ENCODE peak calls at places on chromosomes 5 and 9, in eight cellular contexts. T is right lobe of liver, I is pancreas, N is lower lobe of right lung, L is psoas muscle, R is IMR-90, B is MM.1S, G is HCT116. Z is an unnamed sample.

GRCh38 chr9:30796806-30797205 is 1587.6 kb upstream of the ACO1 start:
- DNase-seq in T (no peak), I (no peak), N (no peak), L (no peak), R (no peak), B (no peak), G (no peak), Z (no peak)

GRCh38 chr5:137565450-137565849 is 66.3 kb upstream of the SPOCK1 start:
- DNase-seq in T (no peak), I (no peak), N (no peak), L (no peak), R (peak), B (no peak), G (no peak), Z (no peak)

GRCh38 chr9:91378695-91379127 is 17.0 kb upstream of the AUH start:
- DNase-seq in T (no peak), I (no peak), N (no peak), L (no peak), R (peak), B (no peak), G (no peak), Z (no peak)

GRCh38 chr5:135456238-135457099 is 4.3 kb upstream of the TIFAB start:
- DNase-seq in T (no peak), I (no peak), N (peak), L (no peak), R (peak), B (no peak), G (peak), Z (no peak)

GRCh38 chr9:20292002-20292401 is 330.3 kb downstream of the MLLT3 start:
- DNase-seq in T (no peak), I (no peak), N (no peak), L (no peak), R (peak), B (no peak), G (peak), Z (no peak)

GRCh38 chr5:81846301-81846700 is 95.4 kb upstream of the SSBP2 start:
- DNase-seq in T (no peak), I (no peak), N (no peak), L (no peak), R (no peak), B (no peak), G (no peak), Z (no peak)

GRCh38 chr5:142115937-142116614 is 7.5 kb downstream of the NDFIP1 start:
- DNase-seq in T (no peak), I (no peak), N (no peak), L (no peak), R (peak), B (no peak), G (no peak), Z (no peak)

GRCh38 chr5:168455201-168455600 is 31.1 kb upstream of the RARS1 start:
- DNase-seq in T (no peak), I (no peak), N (no peak), L (no peak), R (no peak), B (no peak), G (no peak), Z (no peak)

GRCh38 chr9:130321082-130321481 is 55.5 kb downstream of the HMCN2 start:
- DNase-seq in T (no peak), I (no peak), N (no peak), L (no peak), R (no peak), B (no peak), G (no peak), Z (no peak)

GRCh38 chr5:45454114-45454513 is 242.1 kb downstream of the HCN1 start:
- DNase-seq in T (no peak), I (peak), N (no peak), L (peak), R (peak), B (no peak), G (peak), Z (no peak)

GRCh38 chr9:26947736-26948135 is 694 bp upstream of the PLAA start:
- DNase-seq in T (no peak), I (no peak), N (no peak), L (no peak), R (no peak), B (no peak), G (no peak), Z (no peak)

GRCh38 chr5:84752780-84753179 is 368.1 kb upstream of the EDIL3 start:
- DNase-seq in T (no peak), I (no peak), N (no peak), L (no peak), R (no peak), B (no peak), G (no peak), Z (no peak)

GRCh38 chr5:57817924-57818323 is 335.3 kb upstream of the ACTBL2 start:
- DNase-seq in T (no peak), I (no peak), N (no peak), L (no peak), R (no peak), B (peak), G (no peak), Z (no peak)

GRCh38 chr5:43244823-43245565 is 53.0 kb downstream of the NIM1K start:
- DNase-seq in T (no peak), I (no peak), N (no peak), L (no peak), R (no peak), B (no peak), G (no peak), Z (no peak)

GRCh38 chr5:10324519-10325370 is 17.0 kb upstream of the CMBL start:
- DNase-seq in T (no peak), I (no peak), N (no peak), L (no peak), R (no peak), B (no peak), G (no peak), Z (no peak)

GRCh38 chr9:96619109-96619435 is 571 bp downstream of the CDC14B start:
- DNase-seq in T (peak), I (no peak), N (no peak), L (no peak), R (no peak), B (no peak), G (no peak), Z (no peak)

GRCh38 chr9:77793909-77794308 is 145.8 kb upstream of the GNA14 start:
- DNase-seq in T (no peak), I (no peak), N (no peak), L (no peak), R (peak), B (no peak), G (peak), Z (no peak)

GRCh38 chr5:151663617-151664322 is 22.9 kb downstream of the SPARC start:
- DNase-seq in T (no peak), I (no peak), N (no peak), L (peak), R (no peak), B (no peak), G (no peak), Z (no peak)

GRCh38 chr9:109914280-109915027 is 134.5 kb downstream of the PALM2AKAP2 start:
- DNase-seq in T (no peak), I (no peak), N (no peak), L (no peak), R (peak), B (peak), G (no peak), Z (no peak)
- H3K27ac ChIP-seq in T (no peak), I (no peak), N (no peak), L (no peak), R (peak), B (peak), G (no peak), Z (no peak)

GRCh38 chr5:28770307-28770706 is 1731.9 kb upstream of the CDH9 start:
- DNase-seq in T (no peak), I (no peak), N (no peak), L (no peak), R (no peak), B (no peak), G (no peak), Z (no peak)

DNA sequence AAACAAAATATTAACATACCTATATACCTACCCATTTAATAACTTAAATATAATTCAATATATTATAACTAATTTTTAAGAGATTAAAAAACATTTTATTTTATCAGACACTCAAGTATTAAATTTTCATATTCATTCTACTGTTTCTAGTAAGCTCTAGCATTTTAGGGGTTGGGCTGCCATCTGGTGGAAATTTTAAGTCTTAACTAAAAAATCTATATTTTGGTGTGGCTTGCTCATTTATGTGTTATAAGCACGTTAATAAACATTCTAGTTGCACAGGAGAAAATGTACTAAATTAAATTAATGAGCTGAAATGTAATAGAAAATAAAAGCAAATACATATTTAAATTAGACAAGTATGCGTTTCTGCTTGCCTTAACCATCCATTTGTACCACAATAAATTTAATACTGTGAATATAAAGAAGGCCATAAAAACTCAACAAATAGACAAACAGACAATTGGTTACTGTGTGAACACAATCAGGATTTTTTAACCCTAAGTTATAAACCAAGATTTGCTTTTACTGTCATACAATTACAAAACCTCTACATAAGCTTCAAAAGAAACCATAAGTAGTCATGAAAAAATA is 1728.3 kb upstream of the CDH9 start:
- DNase-seq in T (no peak), I (no peak), N (no peak), L (no peak), R (peak), B (peak), G (peak), Z (no peak)
- TF ChIP-seq CTCF in T (peak), I (no peak), N (peak), L (no peak), R (peak), B (peak), G (no peak), Z (no peak)

GRCh38 chr5:55989860-55990259 is 4.9 kb downstream of the IL6ST start:
- DNase-seq in T (no peak), I (no peak), N (no peak), L (no peak), R (no peak), B (peak), G (no peak), Z (no peak)

GRCh38 chr5:55993013-55993412 is 1.8 kb downstream of the IL6ST start:
- DNase-seq in T (no peak), I (no peak), N (no peak), L (no peak), R (peak), B (peak), G (no peak), Z (no peak)

GRCh38 chr5:55993628-55994501 is 898 bp downstream of the IL6ST start:
- DNase-seq in T (no peak), I (no peak), N (no peak), L (no peak), R (no peak), B (peak), G (no peak), Z (no peak)

GRCh38 chr5:55994502-55994997 is at the start of gene IL6ST:
- DNase-seq in T (no peak), I (peak), N (no peak), L (no peak), R (peak), B (no peak), G (no peak), Z (no peak)

GRCh38 chr5:55991768-55992486 is 2.8 kb downstream of the IL6ST start:
- DNase-seq in T (no peak), I (no peak), N (no peak), L (no peak), R (no peak), B (peak), G (no peak), Z (no peak)
- H3K27ac ChIP-seq in T (peak), I (peak), N (peak), L (peak), R (peak), B (peak), G (no peak), Z (no peak)

DNA sequence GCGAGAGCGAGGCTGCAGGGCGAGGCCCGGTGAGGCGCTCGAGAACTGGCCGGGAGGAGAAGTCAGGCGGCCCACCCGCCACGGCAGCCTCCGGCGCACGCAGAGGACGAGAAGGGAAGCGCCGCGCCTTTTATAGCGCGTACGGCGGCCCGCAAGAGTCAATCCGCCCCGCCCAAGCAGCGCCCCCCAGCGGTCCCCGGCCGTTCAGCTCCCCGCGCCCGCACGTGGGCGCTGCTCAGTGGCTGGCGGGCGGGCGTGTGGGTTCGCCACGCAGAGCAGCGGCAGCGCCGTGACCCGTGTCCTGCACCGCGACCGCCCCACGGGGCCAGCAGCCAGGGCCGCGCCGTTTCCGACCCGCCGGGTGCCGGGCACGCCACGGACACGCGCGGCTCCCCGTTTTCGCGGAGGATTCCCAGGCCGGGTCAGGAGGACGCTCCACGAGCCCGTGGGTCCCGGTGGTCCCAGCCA is 14.6 kb downstream of the LCN10 start:
- DNase-seq in T (peak), I (peak), N (peak), L (peak), R (peak), B (peak), G (peak), Z (peak)
- TF ChIP-seq CTCF in T (peak), I (peak), N (peak), L (peak), R (peak), B (peak), G (no peak), Z (peak)

GRCh38 chr9:117704597-117704996 is 394 bp downstream of the TLR4 start:
- DNase-seq in T (no peak), I (no peak), N (no peak), L (no peak), R (no peak), B (peak), G (no peak), Z (no peak)

GRCh38 chr9:117707561-117707960 is 3.4 kb downstream of the TLR4 start:
- DNase-seq in T (no peak), I (no peak), N (no peak), L (no peak), R (no peak), B (no peak), G (no peak), Z (no peak)

GRCh38 chr9:117705386-117705785 is 1.2 kb downstream of the TLR4 start:
- DNase-seq in T (no peak), I (no peak), N (no peak), L (no peak), R (no peak), B (no peak), G (no peak), Z (no peak)

GRCh38 chr9:117704024-117704575 is at the start of gene TLR4:
- DNase-seq in T (peak), I (peak), N (peak), L (peak), R (no peak), B (peak), G (no peak), Z (no peak)

GRCh38 chr9:117706421-117707150 is 2.4 kb downstream of the TLR4 start:
- DNase-seq in T (no peak), I (no peak), N (no peak), L (no peak), R (no peak), B (no peak), G (no peak), Z (no peak)
- H3K27ac ChIP-seq in T (peak), I (no peak), N (peak), L (no peak), R (no peak), B (no peak), G (no peak), Z (no peak)

DNA sequence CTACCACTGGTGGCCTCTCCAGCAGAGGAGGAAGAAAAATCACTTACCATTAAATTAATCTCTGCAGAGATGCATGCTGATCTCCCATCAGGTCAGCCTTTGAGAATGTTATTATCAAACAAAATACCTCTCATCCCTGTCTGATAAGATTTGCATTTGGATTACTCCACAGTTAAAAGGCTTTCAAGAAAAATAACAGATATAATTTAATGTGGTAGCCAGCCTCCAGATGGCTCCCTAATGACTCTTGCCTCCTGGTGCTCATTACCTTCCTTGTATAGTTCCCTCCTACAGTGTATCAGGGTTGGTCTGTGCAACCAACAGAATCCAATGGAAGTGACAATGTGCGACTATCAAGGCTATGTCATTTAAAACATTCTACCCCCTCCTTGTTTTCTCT is 63.6 kb upstream of the TNPO1 start:
- DNase-seq in T (no peak), I (no peak), N (no peak), L (no peak), R (no peak), B (no peak), G (no peak), Z (no peak)
- TF ChIP-seq CTCF in T (peak), I (no peak), N (no peak), L (no peak), R (no peak), B (no peak), G (no peak), Z (no peak)

DNA sequence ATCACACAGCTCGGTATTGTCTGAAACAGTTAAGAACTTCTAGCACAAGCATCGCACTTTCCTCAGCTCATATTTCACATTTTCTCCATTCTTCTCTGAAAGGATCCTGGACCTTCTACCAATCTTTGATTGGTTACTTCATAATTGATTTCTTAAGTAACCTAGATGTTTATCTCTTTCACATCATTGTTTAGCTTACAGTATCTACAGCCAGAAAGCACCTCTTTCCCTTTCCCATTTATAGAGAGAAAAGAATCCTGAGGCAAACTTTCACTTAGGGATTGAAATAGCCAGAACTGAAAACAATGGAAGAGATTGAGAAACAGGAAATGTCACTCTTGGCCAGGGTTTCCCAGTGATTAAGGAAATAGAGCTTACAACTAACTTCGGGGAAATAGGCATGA is 2.5 kb downstream of the IL33 start:
- DNase-seq in T (no peak), I (no peak), N (no peak), L (no peak), R (peak), B (no peak), G (no peak), Z (no peak)
- H3K27ac ChIP-seq in T (no peak), I (peak), N (peak), L (peak), R (no peak), B (no peak), G (no peak), Z (no peak)

DNA sequence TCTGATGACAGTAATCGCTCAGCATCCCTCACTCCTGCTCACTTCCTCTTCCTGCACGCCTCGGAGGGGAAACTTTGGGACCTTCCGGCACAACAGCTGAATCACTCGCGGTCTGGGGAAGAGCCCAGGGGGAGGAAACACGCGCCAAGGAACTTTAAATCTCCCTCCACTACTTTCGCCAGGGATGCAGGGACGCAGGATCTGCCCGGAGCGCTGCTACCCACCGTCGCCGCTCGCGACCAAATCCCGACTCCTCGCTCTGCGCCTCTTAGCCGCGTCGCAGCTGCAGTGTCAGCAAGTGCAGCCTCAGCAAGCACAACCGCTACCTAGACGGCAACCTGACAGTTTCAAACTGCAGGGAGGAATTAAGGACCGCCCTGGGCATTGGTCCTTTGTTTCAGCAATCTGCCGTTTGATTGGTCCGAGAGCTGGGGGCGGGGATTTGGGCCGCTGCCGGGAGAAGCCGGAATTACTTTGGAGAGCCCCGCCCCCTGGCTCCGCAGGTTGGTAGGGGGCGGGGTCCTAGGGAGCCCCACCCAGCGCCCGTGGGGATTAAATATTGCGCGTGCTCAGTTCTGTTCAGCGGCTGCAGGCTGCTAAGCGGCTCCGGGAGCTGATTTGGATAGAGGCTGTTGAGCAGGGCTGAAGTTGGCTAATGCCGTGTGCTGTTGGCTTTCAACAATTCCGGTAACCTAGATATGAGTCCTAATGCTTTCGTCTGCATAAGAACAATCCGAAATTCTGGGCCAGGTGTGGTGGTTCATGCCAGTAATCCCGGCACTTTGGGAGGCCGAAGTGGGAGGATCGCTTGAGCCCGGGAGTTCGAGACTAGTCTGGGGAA is at the start of gene POC5:
- DNase-seq in T (peak), I (peak), N (peak), L (peak), R (peak), B (peak), G (peak), Z (peak)
- TF ChIP-seq CTCF in T (no peak), I (no peak), N (no peak), L (no peak), R (no peak), B (no peak), G (no peak), Z (no peak)

Z was measured in CD8-positive, alpha-beta T cell.